ENCODE peak calls at places on chromosomes 3 and 15, in eight cellular contexts. E is body of pancreas, T is H9, N is left lung, O is IMR-90, U is psoas muscle, Q is keratinocyte, F is sigmoid colon. G is an unnamed sample. For H3K27me3, the result is how much of the 10 kb centered on the place peaks cover.

GRCh38 chr3:194274424-194275085 is 76.6 kb downstream of the CPN2 start:
- DNase-seq in O (no peak), F (peak), U (no peak), E (peak), Q (no peak), N (no peak), T (peak), G (no peak)

GRCh38 chr3:129003578-129004112 is 2.5 kb downstream of the EFCC1 start:
- DNase-seq in E (peak), N (no peak), Q (no peak), T (peak), O (no peak), F (no peak), U (no peak), G (peak)

GRCh38 chr15:51100785-51101489 is 6.2 kb upstream of the TNFAIP8L3 start:
- DNase-seq in N (no peak), U (no peak), F (no peak), T (no peak), E (no peak), O (no peak), Q (no peak), G (no peak)

GRCh38 chr15:67838789-67839332 is 984 bp downstream of the RNU6-1 start:
- DNase-seq in T (peak), F (peak), N (peak), Q (no peak), O (no peak), E (peak), U (peak), G (no peak)

GRCh38 chr3:153596402-153596801 is 434.4 kb downstream of the RAP2B start:
- DNase-seq in N (no peak), U (no peak), Q (no peak), E (no peak), F (no peak), T (no peak), O (no peak), G (no peak)

GRCh38 chr15:86538141-86538540 is 458.5 kb downstream of the AGBL1 start:
- DNase-seq in N (no peak), O (no peak), E (no peak), F (no peak), Q (no peak), T (no peak), U (no peak), G (no peak)

GRCh38 chr3:169239756-169240155 is 423.8 kb downstream of the MECOM start:
- DNase-seq in E (no peak), N (no peak), U (no peak), Q (no peak), O (no peak), T (no peak), F (no peak), G (no peak)

GRCh38 chr15:68729789-68730201 is 90.9 kb downstream of the ANP32A start:
- DNase-seq in F (peak), T (no peak), Q (no peak), O (peak), U (no peak), E (no peak), N (no peak), G (no peak)

GRCh38 chr3:181558870-181559269 is 152.9 kb upstream of the SOX2 start:
- DNase-seq in Q (no peak), O (no peak), T (no peak), U (no peak), F (no peak), E (no peak), N (no peak), G (no peak)

GRCh38 chr3:155029941-155030340 is 50.2 kb upstream of the MME start:
- DNase-seq in T (no peak), U (no peak), N (no peak), F (no peak), Q (no peak), E (no peak), O (no peak), G (no peak)

GRCh38 chr3:124063168-124063909 is 71.4 kb upstream of the ROPN1 start:
- DNase-seq in N (no peak), Q (no peak), T (no peak), U (no peak), F (no peak), E (no peak), O (peak), G (no peak)

GRCh38 chr3:97125902-97126499 is 311.6 kb downstream of the EPHA6 start:
- DNase-seq in N (no peak), T (peak), U (no peak), E (no peak), O (no peak), F (no peak), Q (no peak), G (no peak)

GRCh38 chr3:14275962-14276909 is 97.6 kb downstream of the LSM3 start:
- DNase-seq in F (no peak), T (no peak), U (no peak), Q (no peak), N (no peak), E (no peak), O (no peak), G (no peak)

GRCh38 chr3:14274537-14274936 is 95.9 kb downstream of the LSM3 start:
- DNase-seq in O (no peak), N (no peak), E (no peak), F (no peak), Q (no peak), U (no peak), T (no peak), G (no peak)

GRCh38 chr3:14273886-14274517 is 95.4 kb downstream of the LSM3 start:
- DNase-seq in Q (peak), F (no peak), O (peak), N (no peak), E (no peak), T (no peak), U (no peak), G (no peak)

GRCh38 chr3:14277557-14277956 is 98.9 kb downstream of the LSM3 start:
- DNase-seq in Q (no peak), O (no peak), U (no peak), N (no peak), T (no peak), E (no peak), F (no peak), G (no peak)

GRCh38 chr3:14274999-14275961 is 96.7 kb downstream of the LSM3 start:
- DNase-seq in O (no peak), U (no peak), T (peak), E (no peak), Q (no peak), N (no peak), F (no peak), G (no peak)
- TF ChIP-seq CTCF in O (peak), U (no peak), T (peak), E (no peak), Q (peak), N (no peak), F (no peak), G (no peak)

DNA sequence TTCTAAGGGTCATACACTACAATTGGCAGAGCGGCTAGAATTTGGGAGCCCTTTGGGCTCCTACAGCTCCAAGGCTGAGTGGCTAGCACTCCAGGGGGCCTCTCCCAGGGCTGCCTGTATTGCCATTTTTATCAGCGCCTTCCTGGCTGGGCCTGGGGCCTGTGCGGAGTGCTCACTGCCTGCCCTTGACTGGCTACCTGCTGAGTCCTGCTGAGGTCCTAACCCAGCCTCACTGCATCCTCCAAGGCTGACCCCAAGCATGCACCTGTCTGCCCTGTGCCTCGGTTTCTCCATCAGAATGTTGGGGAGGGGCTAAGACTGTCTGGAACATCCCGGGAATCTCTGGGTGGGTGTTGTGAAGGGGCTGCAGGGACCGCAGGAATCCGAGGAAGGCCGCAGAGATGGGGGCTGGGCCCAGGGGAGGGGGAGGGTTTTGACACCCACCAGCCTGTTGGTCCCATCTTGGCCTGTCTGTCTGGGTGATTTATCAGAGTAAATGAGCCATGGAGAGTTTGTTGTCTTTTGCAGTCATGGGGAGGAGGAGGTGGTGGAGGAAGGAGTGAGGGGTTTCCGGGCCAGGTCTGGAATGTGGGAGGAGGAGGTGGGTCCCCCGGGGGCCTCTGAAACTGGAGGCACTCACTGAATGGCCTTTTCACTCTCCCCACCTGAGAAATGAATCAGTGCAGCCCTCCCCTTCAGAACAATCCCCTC is 11.3 kb downstream of the SEMA3F start:
- DNase-seq in E (no peak), U (no peak), T (no peak), N (no peak), Q (no peak), F (no peak), O (no peak), G (no peak)
- H3K27ac ChIP-seq in E (peak), U (peak), T (no peak), N (peak), Q (peak), F (peak), O (peak), G (no peak)

GRCh38 chr15:96329403-96329981 is 1.0 kb upstream of the NR2F2 start:
- DNase-seq in U (no peak), T (no peak), O (no peak), N (no peak), Q (no peak), E (no peak), F (no peak), G (no peak)

GRCh38 chr15:96326551-96327154 is 3.8 kb upstream of the NR2F2 start:
- DNase-seq in N (peak), U (peak), T (peak), E (no peak), F (peak), Q (no peak), O (no peak), G (no peak)

GRCh38 chr15:96328101-96328958 is 2.2 kb upstream of the NR2F2 start:
- DNase-seq in N (no peak), Q (no peak), U (no peak), O (no peak), E (no peak), T (no peak), F (no peak), G (no peak)

GRCh38 chr15:96325579-96326331 is 4.7 kb upstream of the NR2F2 start:
- DNase-seq in Q (no peak), N (no peak), F (no peak), E (no peak), O (peak), T (no peak), U (no peak), G (no peak)

DNA sequence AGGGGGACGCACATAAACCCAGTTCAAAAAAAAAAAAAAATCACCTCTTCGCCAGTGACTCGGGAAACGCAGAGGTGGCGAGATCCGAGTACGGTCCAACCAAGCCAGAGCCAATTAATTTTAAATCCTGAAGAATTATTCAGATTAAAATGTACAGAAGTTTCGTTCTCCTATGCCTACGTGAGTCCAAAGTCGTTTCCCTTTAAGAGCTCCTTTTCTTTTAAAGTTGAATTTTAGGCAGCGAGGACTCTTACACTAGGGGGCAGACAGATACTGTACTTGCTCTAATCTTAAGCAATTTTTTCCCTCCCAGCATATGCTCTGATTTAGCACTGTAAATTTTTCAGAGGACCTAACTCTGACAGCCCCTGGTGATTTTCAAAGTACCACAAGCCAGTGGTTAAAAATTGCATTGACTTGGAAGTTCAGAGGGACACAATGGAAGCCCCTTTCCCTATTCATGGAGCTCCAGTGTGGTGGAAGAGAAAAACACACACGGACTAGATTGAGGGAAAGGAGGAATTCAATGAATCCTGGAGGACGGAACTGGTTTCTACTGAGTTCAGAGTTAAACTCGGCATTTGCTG is 3.3 kb upstream of the NR2F2 start:
- DNase-seq in Q (no peak), F (no peak), O (peak), T (peak), E (no peak), U (no peak), N (no peak), G (no peak)
- H3K27me3 ChIP-seq in Q (under half), F (under half), O (under half), T (half or more), E (under half), U (under half), N (under half), G (half or more)

DNA sequence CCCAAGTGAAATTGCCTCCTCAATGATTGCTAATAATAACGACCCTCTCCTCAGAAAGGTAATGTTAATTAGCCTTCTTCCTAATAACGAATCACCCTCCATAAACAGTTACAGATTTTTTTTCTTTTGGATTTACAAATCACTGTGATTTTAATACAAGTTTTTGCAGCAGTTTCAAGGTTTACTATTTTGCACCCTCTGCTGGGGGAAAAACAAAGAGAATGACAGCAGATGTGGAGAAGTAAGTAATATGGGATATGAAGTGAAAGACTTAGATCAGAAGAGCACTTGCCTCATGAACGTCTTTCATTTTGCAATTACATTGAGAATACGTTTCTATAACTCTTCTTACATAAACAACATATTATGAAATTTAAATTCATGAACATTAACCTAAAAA is 16.1 kb upstream of the CNTN3 start:
- DNase-seq in N (no peak), O (peak), F (no peak), T (no peak), E (no peak), U (no peak), Q (no peak), G (no peak)
- TF ChIP-seq CTCF in N (no peak), O (peak), F (no peak), T (peak), E (peak), U (no peak), Q (no peak), G (no peak)

GRCh38 chr3:58434511-58434910 is 879 bp upstream of the PDHB start:
- DNase-seq in O (no peak), U (no peak), Q (no peak), F (no peak), T (peak), N (no peak), E (no peak), G (no peak)
- H3K27ac ChIP-seq in O (peak), U (peak), Q (no peak), F (peak), T (peak), N (peak), E (peak), G (no peak)

DNA sequence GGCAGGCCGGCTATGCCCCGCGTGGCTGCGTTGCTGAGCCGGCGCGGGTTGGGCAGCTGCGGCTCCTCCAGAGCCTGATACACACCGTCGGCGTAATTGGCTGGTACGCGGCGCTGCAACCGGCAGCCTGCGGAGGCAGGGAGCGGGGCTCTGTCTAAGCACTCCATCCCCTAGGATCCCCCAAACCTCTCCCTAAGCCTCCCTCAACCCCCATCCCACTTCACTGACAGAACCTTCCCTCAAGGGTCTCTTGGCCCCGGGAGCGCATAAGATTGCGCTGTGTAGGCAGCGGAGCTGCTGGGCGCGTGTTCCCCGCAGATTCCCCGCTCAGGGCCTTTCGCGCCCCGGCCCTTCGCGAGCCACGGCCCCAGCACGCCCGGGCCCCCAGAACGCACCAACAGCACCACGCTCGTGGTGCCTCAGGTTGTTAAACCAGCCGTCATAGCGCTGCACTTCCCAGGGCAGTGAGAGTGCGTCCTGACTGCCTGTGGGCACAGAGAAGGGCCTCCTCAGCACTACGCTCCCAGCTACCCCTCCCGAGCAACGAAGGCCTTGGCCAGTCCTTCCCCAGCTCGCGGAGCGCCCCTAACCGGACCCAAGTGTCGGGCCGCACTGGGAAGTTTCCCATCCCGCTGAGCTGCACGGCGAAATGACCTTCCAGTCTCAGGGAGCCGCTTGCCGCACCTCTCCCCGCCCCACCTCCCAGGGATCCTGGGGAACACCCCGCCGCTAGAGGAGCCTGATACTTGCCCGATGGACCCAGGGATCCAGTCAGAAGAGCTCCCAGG is 1.2 kb downstream of the DUOX2 start:
- DNase-seq in U (no peak), Q (no peak), T (peak), E (no peak), N (peak), F (no peak), O (no peak), G (no peak)
- H3K27me3 ChIP-seq in U (under half), Q (half or more), T (half or more), E (under half), N (half or more), F (half or more), O (half or more), G (half or more)

GRCh38 chr15:94522125-94522524 is 290.8 kb downstream of the MCTP2 start:
- DNase-seq in U (no peak), E (no peak), N (no peak), F (no peak), O (no peak), Q (no peak), T (no peak), G (no peak)

GRCh38 chr15:94524565-94524964 is 293.2 kb downstream of the MCTP2 start:
- DNase-seq in E (no peak), F (no peak), U (no peak), Q (peak), O (no peak), N (no peak), T (no peak), G (no peak)

GRCh38 chr15:94523873-94524272 is 292.5 kb downstream of the MCTP2 start:
- DNase-seq in T (no peak), E (no peak), N (no peak), Q (no peak), F (no peak), O (no peak), U (no peak), G (no peak)

GRCh38 chr15:94526071-94526689 is 294.8 kb downstream of the MCTP2 start:
- DNase-seq in T (peak), Q (no peak), N (no peak), F (no peak), E (no peak), O (no peak), U (no peak), G (no peak)
- TF ChIP-seq CTCF in T (peak), Q (peak), N (peak), F (no peak), E (no peak), O (no peak), U (no peak), G (no peak)

GRCh38 chr3:25457642-25458419 is 29.8 kb downstream of the RARB start:
- DNase-seq in N (no peak), E (no peak), O (peak), F (no peak), T (no peak), Q (no peak), U (no peak), G (no peak)

GRCh38 chr3:25458420-25458814 is 30.4 kb downstream of the RARB start:
- DNase-seq in Q (no peak), U (no peak), O (no peak), F (no peak), E (no peak), T (no peak), N (no peak), G (no peak)

GRCh38 chr3:25454411-25454927 is 26.4 kb downstream of the RARB start:
- DNase-seq in Q (no peak), T (no peak), N (no peak), E (no peak), U (no peak), F (no peak), O (no peak), G (no peak)

GRCh38 chr3:25455316-25456232 is 27.5 kb downstream of the RARB start:
- DNase-seq in U (peak), F (peak), N (no peak), Q (no peak), E (no peak), T (no peak), O (no peak), G (no peak)

GRCh38 chr3:25456723-25457122 is 28.7 kb downstream of the RARB start:
- DNase-seq in O (no peak), T (no peak), Q (no peak), U (no peak), N (no peak), F (no peak), E (no peak), G (no peak)
- H3K27ac ChIP-seq in O (no peak), T (no peak), Q (no peak), U (peak), N (no peak), F (peak), E (no peak), G (no peak)

GRCh38 chr3:58244186-58244585 is 6.6 kb downstream of the ABHD6 start:
- DNase-seq in E (no peak), Q (no peak), F (no peak), O (no peak), U (no peak), N (no peak), T (no peak), G (no peak)

GRCh38 chr3:58237940-58238681 is 519 bp downstream of the ABHD6 start:
- DNase-seq in N (peak), T (peak), U (peak), Q (no peak), O (peak), F (peak), E (peak), G (peak)

GRCh38 chr3:58242340-58242739 is 4.7 kb downstream of the ABHD6 start:
- DNase-seq in F (no peak), Q (peak), E (no peak), N (no peak), U (no peak), T (no peak), O (no peak), G (no peak)

GRCh38 chr3:58238830-58239229 is 1.2 kb downstream of the ABHD6 start:
- DNase-seq in E (no peak), T (no peak), N (no peak), Q (no peak), F (no peak), O (no peak), U (no peak), G (no peak)

GRCh38 chr3:58241321-58242044 is 3.9 kb downstream of the ABHD6 start:
- DNase-seq in U (no peak), T (no peak), E (no peak), N (no peak), Q (no peak), O (peak), F (no peak), G (no peak)
- H3K27me3 ChIP-seq in U (under half), T (under half), E (under half), N (under half), Q (under half), O (under half), F (under half), G (under half)

GRCh38 chr15:88701561-88702095 is 62.8 kb downstream of the ISG20 start:
- DNase-seq in U (no peak), E (no peak), N (no peak), Q (no peak), T (peak), O (no peak), F (no peak), G (no peak)
- TF ChIP-seq CTCF in U (no peak), E (peak), N (no peak), Q (peak), T (peak), O (peak), F (no peak), G (no peak)